ENCODE peak calls at places on chromosomes 13 and 19, in four cellular contexts. T is AG04449, A is GM23338, G is left ventricle myocardium inferior. E is an unnamed sample.

GRCh38 chr19:3275068-3275582 is 50.7 kb downstream of the CELF5 start:
- DNase-seq in T (no peak), G (no peak), A (peak; percentile 92), E (no peak)

GRCh38 chr13:112972867-112973576 is 4.0 kb downstream of the MCF2L start:
- DNase-seq in G (peak; percentile 33), A (no peak), T (no peak), E (no peak)

GRCh38 chr13:112733112-112733511 is 43.3 kb downstream of the ATP11A start:
- DNase-seq in G (no peak), A (peak; percentile 79), T (no peak), E (no peak)

GRCh38 chr13:99041788-99042187 is 63.9 kb upstream of the DOCK9 start:
- DNase-seq in A (no peak), G (no peak), T (no peak), E (peak; percentile 81)

GRCh38 chr13:78680064-78680463 is 21.1 kb upstream of the OBI1 start:
- DNase-seq in A (no peak), T (no peak), G (no peak), E (no peak)

GRCh38 chr13:96696501-96696900 is 297.8 kb downstream of the OXGR1 start:
- DNase-seq in A (no peak), G (no peak), T (no peak), E (no peak)

GRCh38 chr13:79289557-79289956 is 116.5 kb downstream of the RBM26 start:
- DNase-seq in T (no peak), A (no peak), G (no peak), E (no peak)

GRCh38 chr19:4329858-4330257 is 8.8 kb downstream of the STAP2 start:
- DNase-seq in G (no peak), A (no peak), T (no peak), E (no peak)

GRCh38 chr13:20136781-20137703 is 23.8 kb downstream of the GJA3 start:
- DNase-seq in A (peak; percentile 82), G (no peak), T (no peak), E (no peak)

GRCh38 chr13:31433201-31433600 is 233.4 kb downstream of the B3GLCT start:
- DNase-seq in T (no peak), G (no peak), A (no peak), E (no peak)

GRCh38 chr19:33130433-33130832 is 1.5 kb upstream of the WDR88 start:
- DNase-seq in G (no peak), T (no peak), A (no peak), E (no peak)

GRCh38 chr19:33132425-33132824 is 511 bp downstream of the WDR88 start:
- DNase-seq in G (no peak), T (no peak), A (peak; percentile 70), E (no peak)

GRCh38 chr19:33133438-33134031 is 1.6 kb downstream of the WDR88 start:
- DNase-seq in A (peak; percentile 51), G (no peak), T (no peak), E (no peak)

GRCh38 chr19:33132021-33132420 is at the start of gene WDR88:
- DNase-seq in G (no peak), A (peak; percentile 42), T (no peak), E (no peak)

DNA sequence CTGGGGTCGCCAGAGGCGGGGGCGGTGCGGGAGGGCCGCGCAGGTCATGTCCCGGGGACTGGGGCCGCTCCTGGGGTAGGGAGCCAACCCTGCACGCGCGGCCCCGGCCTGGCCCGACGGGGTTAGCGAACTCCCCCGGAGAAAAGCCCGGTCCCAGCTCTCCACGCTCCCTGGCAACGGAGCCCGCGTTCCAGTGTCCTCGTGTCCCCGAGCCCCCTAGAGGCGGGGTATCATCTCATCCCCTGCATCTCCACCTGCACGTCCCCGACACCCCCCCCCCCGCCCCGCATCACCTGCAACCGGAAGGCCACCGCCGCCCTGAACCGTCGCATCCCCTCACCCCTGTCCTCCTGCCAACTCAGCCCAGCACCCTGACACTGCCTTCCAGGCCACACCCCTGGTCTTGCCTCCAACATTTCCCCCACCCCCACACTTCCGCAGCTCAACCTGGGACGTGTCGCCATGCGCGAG is 2.7 kb downstream of the WDR88 start:
- DNase-seq in A (peak; percentile 71), G (no peak), T (no peak), E (no peak)
- TF ChIP-seq CTCF in A (peak; percentile 26), G (no peak), T (no peak), E (no peak)

DNA sequence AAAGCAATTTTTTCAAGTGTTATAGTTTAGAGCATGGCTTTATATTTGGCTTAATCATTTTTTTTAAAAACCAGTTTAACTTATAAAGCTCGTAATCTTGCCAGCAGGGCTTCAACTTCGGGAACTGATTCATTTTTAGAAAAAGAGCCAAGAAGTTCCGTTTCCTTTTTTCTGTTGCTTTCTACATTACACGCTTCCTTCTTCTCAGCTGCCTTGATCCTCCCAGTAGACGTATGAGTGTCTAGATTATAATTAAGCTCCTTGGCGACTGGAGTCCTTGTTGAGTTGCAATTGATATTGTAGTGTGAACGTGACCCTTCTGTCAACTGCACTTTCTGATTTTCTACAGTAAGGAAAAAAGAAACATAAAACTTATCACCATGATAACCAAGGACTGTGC is 497.2 kb downstream of the DIAPH3 start:
- DNase-seq in A (no peak), T (no peak), G (no peak), E (no peak)
- H3K4me3 ChIP-seq in A (no peak overlapping the region), T (no peak overlapping the region), G (no peak overlapping the region), E (no peak overlapping the region)

DNA sequence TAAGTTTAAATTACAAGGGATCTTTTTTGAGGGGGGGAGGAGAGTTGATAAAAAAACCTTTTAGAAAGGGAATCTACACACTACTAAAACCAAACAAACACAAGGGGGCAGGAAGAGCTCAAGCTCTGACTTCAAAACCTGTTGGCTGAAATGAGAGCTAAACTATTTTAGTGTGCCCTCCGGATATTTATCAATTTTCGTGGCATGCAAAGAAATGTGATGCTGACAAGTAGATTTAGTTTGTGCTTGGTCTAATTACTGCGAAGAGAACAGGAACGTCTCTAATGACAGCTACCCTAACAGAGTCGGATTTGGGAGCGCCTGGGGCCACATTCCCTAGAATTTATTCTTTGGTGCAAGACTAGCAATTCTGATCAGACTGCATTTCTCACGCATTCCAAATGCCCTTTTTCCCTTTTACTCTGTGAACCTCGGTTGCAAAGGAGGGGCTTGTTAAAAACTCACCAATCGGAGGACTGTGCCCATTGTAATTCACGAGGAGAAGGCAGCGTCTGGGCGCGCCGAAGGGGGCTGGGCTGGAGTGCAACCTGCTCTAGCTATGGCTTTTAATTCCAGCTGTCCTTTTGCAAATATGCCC is 804 bp upstream of the FREM2 start:
- DNase-seq in T (no peak), G (no peak), A (peak; percentile 85), E (no peak)
- TF ChIP-seq CTCF in T (no peak), G (peak; percentile 52), A (peak; percentile 58), E (no peak)

GRCh38 chr19:47130120-47130588 is 481 bp upstream of the SAE1 start:
- DNase-seq in A (no peak), T (no peak), G (no peak), E (no peak)
- H3K4me3 ChIP-seq in A (no peak overlapping the region), T (no peak overlapping the region), G (peak overlapping the region; percentile 94), E (no peak overlapping the region)

GRCh38 chr13:71477735-71478134 is 389.3 kb downstream of the DACH1 start:
- DNase-seq in T (no peak), G (no peak), A (peak; percentile 60), E (no peak)
- TF ChIP-seq CTCF in T (no peak), G (peak; percentile 47), A (peak; percentile 45), E (no peak)

DNA sequence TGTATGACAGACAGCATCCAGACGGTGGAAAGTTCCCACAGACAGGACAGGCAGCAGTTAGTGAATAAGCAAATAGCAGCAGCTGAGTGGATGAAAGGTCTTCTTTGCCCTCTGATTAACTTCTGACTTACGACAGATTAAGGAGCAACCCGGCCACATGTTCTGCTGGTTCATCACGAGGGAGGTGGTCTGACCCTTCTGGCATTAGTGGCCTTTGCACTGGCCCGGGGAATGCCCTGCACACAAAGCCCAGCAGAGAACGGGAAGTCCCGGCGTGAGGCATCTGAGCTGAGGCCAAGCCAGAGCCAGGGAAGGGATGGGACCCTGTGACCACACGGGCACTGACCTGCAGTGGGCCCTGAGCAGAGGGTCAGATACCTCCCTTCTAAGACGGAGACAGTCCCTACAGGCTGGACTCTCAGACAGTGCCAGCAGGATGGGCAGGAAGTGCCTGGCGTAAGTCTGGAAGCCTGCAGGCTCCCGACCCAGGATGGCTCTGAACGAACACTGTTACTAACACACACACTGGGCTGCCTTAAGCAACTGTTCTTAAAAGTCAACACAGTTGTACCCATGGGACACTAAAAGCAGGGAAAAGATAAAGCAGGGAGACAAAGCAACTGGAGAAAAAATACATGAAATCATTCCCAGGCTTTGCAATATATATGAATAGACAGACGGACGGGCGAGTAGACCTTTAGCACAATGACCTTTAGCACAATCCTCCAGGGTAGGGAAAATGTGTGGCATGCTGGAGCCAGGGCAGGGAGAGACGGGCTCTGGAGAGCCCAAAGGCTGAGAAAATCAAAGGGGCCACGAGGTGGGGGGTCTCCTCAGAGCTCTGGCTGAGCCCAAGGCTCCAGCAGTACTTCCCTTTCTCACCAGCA is 6.3 kb downstream of the C19orf12 start:
- DNase-seq in T (no peak), A (no peak), G (peak; percentile 49), E (no peak)
- H3K4me3 ChIP-seq in T (no peak overlapping the region), A (no peak overlapping the region), G (peak overlapping the region; percentile 43), E (no peak overlapping the region)

E was measured in lower leg skin.